ENCODE peak calls at places on chromosomes 6 and 20, in four cellular contexts. R is WTC11, B is K562, I is HepG2. Y is an unnamed sample.

GRCh38 chr6:159104931-159105330 is 60.1 kb upstream of the TAGAP start:
- DNase-seq in I (no peak), R (no peak), B (no peak), Y (no peak)

GRCh38 chr20:47667086-47667485 is 118.2 kb downstream of the SULF2 start:
- DNase-seq in I (no peak), B (no peak), R (no peak), Y (no peak)

GRCh38 chr6:9514146-9514545 is 900.7 kb downstream of the TFAP2A start:
- DNase-seq in R (no peak), B (no peak), I (no peak), Y (no peak)

GRCh38 chr6:163338671-163339405 is 75.7 kb upstream of the QKI start:
- DNase-seq in B (no peak), I (no peak), R (no peak), Y (no peak)

GRCh38 chr20:5899444-5899843 is 50.9 kb downstream of the TRMT6 start:
- DNase-seq in I (no peak), B (no peak), R (no peak), Y (no peak)

GRCh38 chr6:123810214-123810613 is 6.5 kb downstream of the NKAIN2 start:
- DNase-seq in R (no peak), B (no peak), I (no peak), Y (no peak)

GRCh38 chr6:28940294-28940858 is 16.6 kb upstream of the TRIM27 start:
- DNase-seq in R (peak), I (peak), B (peak), Y (peak)

GRCh38 chr6:53065266-53066058 is at the start of gene FBXO9:
- DNase-seq in R (peak), B (peak), I (peak), Y (peak)

GRCh38 chr20:52936368-52936986 is 35.7 kb upstream of the TSHZ2 start:
- DNase-seq in I (no peak), B (no peak), R (no peak), Y (no peak)

GRCh38 chr6:30013296-30013922 is 47.7 kb upstream of the POLR1H start:
- DNase-seq in B (peak), I (peak), R (peak), Y (peak)

GRCh38 chr6:142728367-142728766 is 216.6 kb downstream of the HIVEP2 start:
- DNase-seq in I (no peak), B (no peak), R (no peak), Y (no peak)

GRCh38 chr6:134041093-134041492 is 11.3 kb downstream of the SLC2A12 start:
- DNase-seq in I (no peak), R (no peak), B (no peak), Y (no peak)

GRCh38 chr6:157068691-157069228 is 254.6 kb downstream of the TMEM242 start:
- DNase-seq in I (no peak), R (no peak), B (no peak), Y (no peak)

GRCh38 chr6:134543128-134543527 is 225.2 kb upstream of the SGK1 start:
- DNase-seq in B (no peak), R (no peak), I (no peak), Y (no peak)

GRCh38 chr6:121940728-121941127 is 458.7 kb upstream of the HSF2 start:
- DNase-seq in B (no peak), I (no peak), R (no peak), Y (no peak)

GRCh38 chr6:17492350-17492749 is 99.0 kb downstream of the CAP2 start:
- DNase-seq in R (no peak), B (no peak), I (no peak), Y (no peak)

GRCh38 chr20:16493486-16493885 is 79.8 kb downstream of the KIF16B start:
- DNase-seq in B (no peak), R (no peak), I (no peak), Y (no peak)

DNA sequence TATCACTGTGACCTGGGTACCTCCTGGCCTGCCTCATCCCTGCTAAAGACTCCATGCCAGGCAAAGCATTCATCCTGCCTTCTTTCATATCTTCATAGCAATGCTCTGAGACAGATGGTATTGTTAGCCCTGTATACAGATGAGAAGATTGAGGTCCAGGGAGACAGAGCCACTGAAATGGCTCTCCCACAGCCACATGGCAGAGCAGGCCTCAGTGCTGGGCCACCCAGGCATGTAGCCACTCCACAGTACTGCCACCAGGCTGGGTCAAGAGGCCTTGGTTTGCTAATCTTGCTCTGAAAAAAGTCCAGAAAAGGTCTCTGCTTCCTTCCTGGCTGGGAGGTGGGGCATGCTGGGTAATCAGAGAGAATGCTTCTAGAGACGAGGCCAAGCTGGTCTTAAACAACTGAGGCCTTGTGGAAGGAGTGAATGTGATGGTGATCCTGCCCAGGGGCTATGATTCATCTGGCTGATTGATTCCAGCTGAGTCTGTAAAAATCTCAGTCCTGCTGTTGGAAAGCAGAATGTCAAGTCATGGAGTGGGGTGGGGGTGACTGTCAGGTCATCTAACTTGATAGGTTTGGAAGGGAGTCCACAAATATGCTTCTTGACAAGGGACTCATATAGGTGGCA is 29.8 kb downstream of the HM13 start:
- DNase-seq in I (no peak), R (no peak), B (no peak), Y (no peak)
- TF ChIP-seq ELF4 in I (no peak), R (no peak), B (no peak), Y (no peak)

GRCh38 chr6:37889015-37889885 is 69.7 kb downstream of the ZFAND3 start:
- DNase-seq in R (no peak), I (no peak), B (no peak), Y (no peak)
- TF ChIP-seq ELF4 in R (no peak), I (no peak), B (no peak), Y (no peak)

DNA sequence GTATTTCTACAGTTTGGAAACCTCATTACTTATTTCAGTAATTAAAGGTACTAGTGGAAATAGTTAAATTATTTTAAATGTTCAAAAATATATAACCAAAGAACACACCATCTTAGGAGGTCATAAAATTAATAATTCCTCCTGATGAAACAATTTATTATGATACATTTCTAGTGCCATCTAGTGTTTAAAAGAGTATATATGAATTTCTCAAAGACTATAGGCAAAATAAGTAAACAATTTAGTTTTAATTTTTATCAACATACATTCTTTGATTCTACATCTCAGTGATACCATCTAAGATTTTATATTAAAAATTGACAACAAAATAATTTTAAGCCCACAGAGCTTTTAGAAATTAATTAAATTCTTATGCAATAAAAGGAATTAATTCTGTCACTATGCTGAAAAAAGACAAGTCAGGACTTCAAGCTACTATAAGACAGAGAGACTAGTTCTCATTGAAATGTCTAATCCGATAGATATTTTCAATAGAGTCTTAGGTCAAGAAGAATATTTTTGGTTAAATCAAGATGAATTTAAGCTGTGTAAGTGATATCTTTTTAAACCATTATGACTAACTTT is 107.8 kb upstream of the RNF217 start:
- DNase-seq in I (no peak), R (no peak), B (no peak), Y (no peak)
- TF ChIP-seq ELF4 in I (no peak), R (no peak), B (no peak), Y (no peak)

DNA sequence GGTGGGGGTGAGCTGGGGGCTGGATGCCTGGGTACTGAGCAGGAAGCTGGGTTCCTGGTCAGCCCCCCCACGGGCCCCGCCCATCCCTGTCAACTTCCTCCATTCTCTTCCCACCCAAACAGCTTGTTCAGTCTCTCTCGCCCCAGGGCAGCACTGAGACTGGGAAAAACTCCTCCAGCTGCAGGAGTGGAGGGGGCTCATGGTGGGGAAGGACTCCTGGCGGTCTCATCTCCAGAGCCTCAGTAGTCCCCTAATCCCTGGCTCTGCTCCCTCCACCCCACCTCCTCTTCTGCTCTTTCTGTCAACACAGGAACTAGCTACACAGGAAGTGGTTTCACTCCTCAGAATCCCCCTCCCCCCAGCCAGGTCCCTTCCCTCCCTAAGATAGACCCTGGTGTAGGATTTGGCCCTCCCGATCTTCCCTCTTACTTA is at the start of gene GPSM3:
- DNase-seq in I (no peak), R (peak), B (peak), Y (no peak)
- TF ChIP-seq ELF4 in I (no peak), R (no peak), B (peak), Y (no peak)

GRCh38 chr6:139248911-139249310 is 42.9 kb downstream of the TXLNB start:
- DNase-seq in R (no peak), I (no peak), B (no peak), Y (no peak)
- TF ChIP-seq ELF4 in R (no peak), I (no peak), B (no peak), Y (no peak)

GRCh38 chr6:20180935-20181334 is 31.3 kb downstream of the MBOAT1 start:
- DNase-seq in B (no peak), R (no peak), I (no peak), Y (no peak)
- TF ChIP-seq ELF4 in B (no peak), R (no peak), I (no peak), Y (no peak)

DNA sequence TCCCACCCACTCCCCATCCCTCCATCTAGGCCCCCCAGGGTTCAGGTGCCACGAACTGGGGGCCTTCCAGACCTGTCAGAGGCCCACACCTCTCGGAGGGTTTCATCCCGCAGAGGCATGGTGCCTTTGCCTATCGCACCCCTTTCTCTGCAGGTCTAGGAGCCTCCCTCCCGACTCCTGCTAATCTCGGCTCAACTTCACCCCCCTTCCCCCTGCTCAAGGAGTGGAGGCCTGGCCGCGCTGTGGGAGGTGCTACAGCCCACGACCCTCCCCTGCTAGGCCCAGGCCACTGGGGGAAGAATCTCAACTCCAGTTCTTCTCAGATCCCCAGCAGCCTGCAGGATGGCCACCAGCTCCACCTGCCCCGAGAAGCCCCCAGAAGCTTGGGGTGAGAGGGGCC is at the start of gene TULP1:
- DNase-seq in I (no peak), B (no peak), R (no peak), Y (no peak)
- TF ChIP-seq ELF4 in I (no peak), B (no peak), R (no peak), Y (no peak)

DNA sequence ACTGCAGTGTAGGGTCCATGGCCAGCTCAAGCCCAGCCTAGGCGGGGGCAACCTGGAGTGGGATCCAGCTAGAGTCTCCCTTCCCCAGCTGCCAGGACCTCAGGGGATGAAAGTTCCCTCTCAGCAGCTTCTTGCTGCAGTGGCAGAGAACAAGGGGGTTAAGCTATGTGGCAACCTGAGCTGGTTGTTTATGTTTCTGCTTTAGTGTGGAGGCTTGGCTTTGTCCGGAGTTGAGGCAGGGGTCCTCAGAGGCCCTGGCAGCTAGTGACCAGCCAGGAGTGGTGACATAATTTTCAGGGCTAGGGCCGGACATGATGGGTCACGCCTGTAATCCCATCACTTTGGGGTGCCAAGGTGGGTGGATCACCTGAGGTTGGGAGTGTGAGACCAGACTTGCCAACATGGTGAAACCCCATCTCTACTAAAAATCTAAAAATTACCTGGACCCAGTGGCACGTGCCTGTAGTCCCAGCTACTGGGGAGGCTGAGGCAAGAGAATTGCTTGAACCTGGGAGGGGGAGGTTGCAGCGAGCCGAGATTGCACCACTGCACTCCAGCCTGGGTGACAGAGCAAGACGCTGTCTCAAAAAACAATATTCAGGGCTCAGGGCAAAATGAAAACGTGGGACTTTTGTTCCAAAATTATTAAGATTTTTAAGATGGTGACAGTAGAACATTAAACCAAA is 8.5 kb upstream of the PCIF1 start:
- DNase-seq in I (peak), B (no peak), R (no peak), Y (no peak)
- TF ChIP-seq ELF4 in I (no peak), B (no peak), R (no peak), Y (no peak)